ENCODE peak calls at places on chromosomes 12 and 14, in eight cellular contexts. F, Q, R, N, E, X, Z and S are unnamed samples.

GRCh38 chr14:43119672-43120071 is 1387.4 kb downstream of the FSCB start:
- DNase-seq in F (peak; percentile 0), R (no peak), Z (no peak), Q (no peak), X (no peak), N (no peak), E (no peak), S (no peak)

GRCh38 chr12:46515829-46516228 is 143.3 kb upstream of the SLC38A2 start:
- DNase-seq in R (no peak), E (peak; percentile 32), N (no peak), Q (no peak), X (no peak), Z (no peak), F (no peak), S (no peak)

GRCh38 chr14:91867316-91867988 is at the start of gene TC2N:
- DNase-seq in R (no peak), Q (no peak), N (peak; percentile 55), X (no peak), Z (no peak), E (no peak), F (no peak), S (no peak)

GRCh38 chr14:24710403-24711063 is 76.5 kb upstream of the GZMB start:
- DNase-seq in X (no peak), Q (peak; percentile 59), F (peak; percentile 19), R (peak; percentile 66), Z (no peak), E (peak; percentile 40), N (peak; percentile 52), S (no peak)

GRCh38 chr12:76611533-76611932 is 52.0 kb upstream of the OSBPL8 start:
- DNase-seq in N (no peak), X (no peak), Z (no peak), F (no peak), E (no peak), Q (no peak), R (no peak), S (no peak)

GRCh38 chr12:92002195-92002649 is 143.4 kb downstream of the BTG1 start:
- DNase-seq in N (no peak), X (no peak), R (no peak), Q (no peak), Z (no peak), F (no peak), E (no peak), S (no peak)

GRCh38 chr12:31773223-31773750 is 44.5 kb upstream of the AMN1 start:
- DNase-seq in F (no peak), Z (no peak), E (no peak), X (no peak), R (no peak), N (no peak), Q (peak; percentile 77), S (no peak)

GRCh38 chr12:12979151-12979550 is 20.9 kb downstream of the HEBP1 start:
- DNase-seq in F (no peak), Z (no peak), Q (no peak), E (no peak), X (no peak), N (no peak), R (no peak), S (no peak)

GRCh38 chr12:60269611-60270269 is 673.9 kb downstream of the SLC16A7 start:
- DNase-seq in N (no peak), Q (no peak), X (no peak), F (peak; percentile 81), R (no peak), E (no peak), Z (no peak), S (no peak)

GRCh38 chr12:50764861-50765324 is 992 bp downstream of the ATF1 start:
- DNase-seq in Q (peak; percentile 59), Z (peak; percentile 74), X (no peak), R (peak; percentile 19), E (no peak), N (peak; percentile 53), F (no peak), S (no peak)

GRCh38 chr14:74843653-74844052 is 32.3 kb downstream of the PROX2 start:
- DNase-seq in R (peak; percentile 26), X (no peak), Z (no peak), E (no peak), Q (no peak), F (no peak), N (no peak), S (no peak)

GRCh38 chr12:113873741-113874140 is 92.4 kb downstream of the RBM19 start:
- DNase-seq in Z (no peak), X (no peak), E (no peak), F (no peak), R (no peak), Q (no peak), N (no peak), S (no peak)

GRCh38 chr14:73338551-73338950 is 101.2 kb downstream of the PAPLN start:
- DNase-seq in Z (no peak), R (no peak), F (no peak), X (no peak), N (no peak), Q (no peak), E (no peak), S (no peak)

GRCh38 chr14:56094063-56094462 is 24.1 kb upstream of the PELI2 start:
- DNase-seq in X (no peak), E (no peak), R (no peak), N (no peak), F (no peak), Q (no peak), Z (no peak), S (no peak)

GRCh38 chr12:2732290-2732689 is 62.5 kb upstream of the FKBP4 start:
- DNase-seq in N (no peak), E (no peak), Z (no peak), X (no peak), R (no peak), F (no peak), Q (no peak), S (no peak)

GRCh38 chr12:132380646-132381045 is 51.3 kb upstream of the GALNT9 start:
- DNase-seq in Z (no peak), X (no peak), R (no peak), F (no peak), N (no peak), Q (no peak), E (no peak), S (no peak)

GRCh38 chr14:44962573-44963528 is 861 bp downstream of the TOGARAM1 start:
- DNase-seq in N (no peak), X (peak; percentile 70), E (peak; percentile 63), R (peak; percentile 11), F (peak; percentile 86), Z (peak; percentile 87), Q (peak; percentile 56), S (peak; percentile 75)

GRCh38 chr14:103104654-103105511 is 10.4 kb downstream of the EXOC3L4 start:
- DNase-seq in Z (no peak), X (peak; percentile 80), N (peak; percentile 85), E (peak; percentile 64), Q (peak; percentile 72), R (peak; percentile 69), F (peak; percentile 96), S (no peak)

GRCh38 chr14:55804198-55804553 is 224.2 kb downstream of the KTN1 start:
- DNase-seq in F (no peak), E (no peak), Q (no peak), R (no peak), X (no peak), Z (no peak), N (no peak), S (no peak)

GRCh38 chr12:52975204-52975603 is 26.3 kb downstream of the KRT18 start:
- DNase-seq in X (no peak), N (no peak), F (no peak), Z (no peak), Q (no peak), R (no peak), E (no peak), S (no peak)

GRCh38 chr12:106955377-106956047 is at the start of gene TMEM263:
- DNase-seq in F (peak; percentile 99), Q (peak; percentile 99), X (peak; percentile 93), N (peak; percentile 93), Z (peak; percentile 98), E (peak; percentile 97), R (peak; percentile 86), S (peak; percentile 72)

GRCh38 chr12:73514672-73515071 is 1023.0 kb upstream of the ATXN7L3B start:
- DNase-seq in X (no peak), E (no peak), Z (no peak), F (no peak), R (no peak), N (no peak), Q (no peak), S (no peak)
- TF ChIP-seq CTCF in X (no peak), E (no peak), Z (no peak), F (no peak), R (no peak), N (no peak), Q (no peak), S (no peak)

DNA sequence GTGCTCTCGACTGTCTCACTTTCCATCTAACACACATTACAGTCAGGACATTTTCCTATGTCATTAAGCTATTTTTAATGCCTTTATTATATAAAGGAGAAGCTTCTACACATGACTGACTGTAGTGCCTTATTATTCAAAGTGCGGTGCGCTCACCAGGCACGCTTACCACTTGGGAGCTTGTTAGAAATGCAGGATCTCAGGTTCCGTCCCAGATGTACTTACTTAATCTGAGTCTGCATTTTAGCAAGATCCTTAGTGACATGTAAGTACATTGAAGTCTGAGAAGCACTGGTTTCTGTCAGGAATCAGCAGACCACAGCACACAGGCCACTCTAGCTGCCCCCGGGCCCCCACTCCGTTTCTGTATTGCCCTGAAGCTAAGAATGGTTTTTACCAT is 44.7 kb upstream of the MDM1 start:
- DNase-seq in Q (peak; percentile 62), N (no peak), F (no peak), E (no peak), R (no peak), Z (no peak), X (no peak), S (no peak)
- H3K9me3 ChIP-seq in Q (no peaks in the 10 kb centered on the region), N (no peaks in the 10 kb centered on the region), F (no peaks in the 10 kb centered on the region), E (no peaks in the 10 kb centered on the region), R (no peaks in the 10 kb centered on the region), Z (no peaks in the 10 kb centered on the region), X (no peaks in the 10 kb centered on the region), S (no peaks in the 10 kb centered on the region)

DNA sequence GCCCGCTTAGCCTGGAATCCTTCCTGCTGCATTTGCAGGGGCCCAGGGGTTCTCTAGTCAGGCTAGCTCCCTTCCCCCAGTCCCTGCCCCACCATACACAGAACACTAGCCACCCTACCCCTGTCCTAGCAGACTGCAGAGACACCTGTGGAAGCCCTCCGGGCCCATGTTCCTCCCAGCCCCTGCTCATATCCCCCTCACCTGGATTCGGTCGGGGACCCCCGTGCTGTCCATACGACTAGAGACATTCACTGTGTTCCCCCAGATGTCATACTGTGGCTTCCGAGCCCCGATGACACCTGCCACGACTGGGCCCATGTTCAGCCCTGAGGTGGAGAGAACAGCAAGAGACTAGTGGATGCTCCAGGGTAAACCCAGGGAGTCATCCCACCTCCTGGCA is 20.2 kb downstream of the ADCY6 start:
- DNase-seq in E (no peak), Q (no peak), N (no peak), R (no peak), F (no peak), X (no peak), Z (no peak), S (no peak)
- H3K36me3 ChIP-seq in E (peaks cover 53% of the 10 kb centered on the region), Q (peaks cover 59% of the 10 kb centered on the region), N (no peaks in the 10 kb centered on the region), R (no peaks in the 10 kb centered on the region), F (peaks cover 34% of the 10 kb centered on the region), X (peaks cover 70% of the 10 kb centered on the region), Z (peaks cover 40% of the 10 kb centered on the region), S (peaks cover 72% of the 10 kb centered on the region)

DNA sequence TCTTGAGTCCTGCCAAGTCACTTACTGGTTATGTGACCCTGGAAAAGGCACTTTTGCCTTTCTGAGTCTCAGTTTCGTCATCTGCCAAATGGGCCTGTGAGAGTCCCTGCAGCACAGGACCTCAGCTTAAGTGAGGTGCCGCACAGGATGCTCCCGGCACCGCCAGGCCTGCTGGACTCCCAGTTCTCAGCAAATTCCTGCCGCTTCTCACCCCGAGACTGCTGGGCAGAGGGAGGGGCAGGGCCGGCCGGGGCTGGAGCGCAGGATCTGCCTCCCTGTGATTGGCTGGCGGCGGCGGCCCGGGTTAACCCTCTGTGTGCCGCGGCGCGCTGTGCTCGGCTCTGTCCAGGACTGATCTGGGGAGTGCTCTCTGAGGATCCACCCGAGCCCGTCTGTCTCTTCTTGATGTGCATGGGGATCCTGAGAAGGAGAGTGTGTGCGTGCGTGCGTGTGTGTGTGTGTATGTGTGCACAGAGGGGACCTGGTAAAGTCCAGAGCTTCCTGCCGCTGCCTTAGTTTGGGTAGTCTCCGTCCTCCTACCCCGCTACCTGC is 8.6 kb downstream of the SETD1B start:
- DNase-seq in N (peak; percentile 22), Z (peak; percentile 89), F (peak; percentile 95), R (peak; percentile 27), E (peak; percentile 79), Q (peak; percentile 86), X (peak; percentile 87), S (no peak)
- TF ChIP-seq CTCF in N (peak; percentile 6), Z (peak; percentile 21), F (no peak), R (peak; percentile 51), E (no peak), Q (no peak), X (peak; percentile 26), S (no peak)